ENCODE peak calls at places on chromosomes 1 and 21, in nine cellular contexts. One of them, this sample, is unnamed.
A peak's percentile ranks its signal among the peaks of the same experiment; 100 is the strongest.

GRCh38 chr1:145993618-145994390 is 2.6 kb downstream of the TXNIP start:
- DNase-seq in effector memory CD4-positive, alpha-beta T cell: no peak
- DNase-seq in upper lobe of right lung: no peak
- DNase-seq in esophagus squamous epithelium: no peak
- DNase-seq in CD4-positive, CD25-positive, alpha-beta regulatory T cell: no peak
- DNase-seq in neural progenitor cell: no peak
- DNase-seq in CD8-positive, alpha-beta T cell: no peak
- DNase-seq in GM12865: no peak
- DNase-seq in body of pancreas: no peak
- DNase-seq in this sample: no peak

GRCh38 chr21:41763996-41764395 is 2.9 kb downstream of the RIPK4 start:
- DNase-seq in effector memory CD4-positive, alpha-beta T cell: no peak
- DNase-seq in upper lobe of right lung: no peak
- DNase-seq in esophagus squamous epithelium: no peak
- DNase-seq in CD4-positive, CD25-positive, alpha-beta regulatory T cell: no peak
- DNase-seq in neural progenitor cell: no peak
- DNase-seq in CD8-positive, alpha-beta T cell: no peak
- DNase-seq in GM12865: no peak
- DNase-seq in body of pancreas: no peak
- DNase-seq in this sample: no peak

GRCh38 chr1:238491265-238491664 is 600.5 kb upstream of the ZP4 start:
- DNase-seq in effector memory CD4-positive, alpha-beta T cell: no peak
- DNase-seq in upper lobe of right lung: no peak
- DNase-seq in esophagus squamous epithelium: no peak
- DNase-seq in CD4-positive, CD25-positive, alpha-beta regulatory T cell: no peak
- DNase-seq in neural progenitor cell: no peak
- DNase-seq in CD8-positive, alpha-beta T cell: no peak
- DNase-seq in GM12865: no peak
- DNase-seq in body of pancreas: no peak
- DNase-seq in this sample: no peak

GRCh38 chr1:209890606-209891330 is 47.2 kb upstream of the SYT14 start:
- DNase-seq in effector memory CD4-positive, alpha-beta T cell: no peak
- DNase-seq in upper lobe of right lung: no peak
- DNase-seq in esophagus squamous epithelium: no peak
- DNase-seq in CD4-positive, CD25-positive, alpha-beta regulatory T cell: no peak
- DNase-seq in neural progenitor cell: no peak
- DNase-seq in CD8-positive, alpha-beta T cell: no peak
- DNase-seq in GM12865: no peak
- DNase-seq in body of pancreas: no peak
- DNase-seq in this sample: no peak

GRCh38 chr1:218171302-218171893 is 113.7 kb upstream of the RRP15 start:
- DNase-seq in effector memory CD4-positive, alpha-beta T cell: no peak
- DNase-seq in upper lobe of right lung: no peak
- DNase-seq in esophagus squamous epithelium: no peak
- DNase-seq in CD4-positive, CD25-positive, alpha-beta regulatory T cell: peak; percentile 28
- DNase-seq in neural progenitor cell: peak; percentile 39
- DNase-seq in CD8-positive, alpha-beta T cell: no peak
- DNase-seq in GM12865: peak; percentile 28
- DNase-seq in body of pancreas: no peak
- DNase-seq in this sample: no peak

GRCh38 chr21:39686636-39687035 is 58.3 kb upstream of the IGSF5 start:
- DNase-seq in effector memory CD4-positive, alpha-beta T cell: no peak
- DNase-seq in upper lobe of right lung: no peak
- DNase-seq in esophagus squamous epithelium: no peak
- DNase-seq in CD4-positive, CD25-positive, alpha-beta regulatory T cell: no peak
- DNase-seq in neural progenitor cell: no peak
- DNase-seq in CD8-positive, alpha-beta T cell: no peak
- DNase-seq in GM12865: no peak
- DNase-seq in body of pancreas: no peak
- DNase-seq in this sample: no peak

GRCh38 chr21:45262616-45263015 is 25.1 kb downstream of the POFUT2 start:
- DNase-seq in effector memory CD4-positive, alpha-beta T cell: no peak
- DNase-seq in upper lobe of right lung: peak; percentile 73
- DNase-seq in esophagus squamous epithelium: no peak
- DNase-seq in CD4-positive, CD25-positive, alpha-beta regulatory T cell: no peak
- DNase-seq in neural progenitor cell: no peak
- DNase-seq in CD8-positive, alpha-beta T cell: no peak
- DNase-seq in GM12865: no peak
- DNase-seq in body of pancreas: no peak
- DNase-seq in this sample: peak; percentile 40

GRCh38 chr1:67589519-67590233 is 95.3 kb upstream of the GADD45A start:
- DNase-seq in effector memory CD4-positive, alpha-beta T cell: no peak
- DNase-seq in upper lobe of right lung: no peak
- DNase-seq in esophagus squamous epithelium: no peak
- DNase-seq in CD4-positive, CD25-positive, alpha-beta regulatory T cell: no peak
- DNase-seq in neural progenitor cell: no peak
- DNase-seq in CD8-positive, alpha-beta T cell: no peak
- DNase-seq in GM12865: no peak
- DNase-seq in body of pancreas: no peak
- DNase-seq in this sample: no peak

GRCh38 chr1:153357076-153357852 is 390 bp upstream of the S100A9 start:
- DNase-seq in effector memory CD4-positive, alpha-beta T cell: no peak
- DNase-seq in upper lobe of right lung: peak; percentile 94
- DNase-seq in esophagus squamous epithelium: peak; percentile 43
- DNase-seq in CD4-positive, CD25-positive, alpha-beta regulatory T cell: no peak
- DNase-seq in neural progenitor cell: no peak
- DNase-seq in CD8-positive, alpha-beta T cell: peak; percentile 10
- DNase-seq in GM12865: no peak
- DNase-seq in body of pancreas: no peak
- DNase-seq in this sample: peak; percentile 32

GRCh38 chr1:162632234-162632666 is at the start of gene DDR2:
- DNase-seq in effector memory CD4-positive, alpha-beta T cell: no peak
- DNase-seq in upper lobe of right lung: no peak
- DNase-seq in esophagus squamous epithelium: no peak
- DNase-seq in CD4-positive, CD25-positive, alpha-beta regulatory T cell: no peak
- DNase-seq in neural progenitor cell: no peak
- DNase-seq in CD8-positive, alpha-beta T cell: no peak
- DNase-seq in GM12865: no peak
- DNase-seq in body of pancreas: peak; percentile 24
- DNase-seq in this sample: no peak

GRCh38 chr1:211260161-211261107 is 1.3 kb downstream of the RCOR3 start:
- DNase-seq in effector memory CD4-positive, alpha-beta T cell: peak; percentile 56
- DNase-seq in upper lobe of right lung: peak; percentile 88
- DNase-seq in esophagus squamous epithelium: peak; percentile 16
- DNase-seq in CD4-positive, CD25-positive, alpha-beta regulatory T cell: peak; percentile 77
- DNase-seq in neural progenitor cell: peak; percentile 81
- DNase-seq in CD8-positive, alpha-beta T cell: peak; percentile 65
- DNase-seq in GM12865: peak; percentile 76
- DNase-seq in body of pancreas: peak; percentile 87
- DNase-seq in this sample: peak; percentile 74

GRCh38 chr1:206753141-206753540 is 17.4 kb upstream of the IL19 start:
- DNase-seq in effector memory CD4-positive, alpha-beta T cell: no peak
- DNase-seq in upper lobe of right lung: no peak
- DNase-seq in esophagus squamous epithelium: no peak
- DNase-seq in CD4-positive, CD25-positive, alpha-beta regulatory T cell: no peak
- DNase-seq in neural progenitor cell: no peak
- DNase-seq in CD8-positive, alpha-beta T cell: no peak
- DNase-seq in GM12865: no peak
- DNase-seq in body of pancreas: no peak
- DNase-seq in this sample: no peak

GRCh38 chr1:110780600-110781484 is 92.1 kb upstream of the CD53 start:
- DNase-seq in effector memory CD4-positive, alpha-beta T cell: peak; percentile 70
- DNase-seq in upper lobe of right lung: peak; percentile 72
- DNase-seq in esophagus squamous epithelium: peak; percentile 5
- DNase-seq in CD4-positive, CD25-positive, alpha-beta regulatory T cell: peak; percentile 88
- DNase-seq in neural progenitor cell: peak; percentile 87
- DNase-seq in CD8-positive, alpha-beta T cell: peak; percentile 76
- DNase-seq in GM12865: peak; percentile 90
- DNase-seq in body of pancreas: peak; percentile 70
- DNase-seq in this sample: peak; percentile 68

GRCh38 chr1:223312705-223313414 is 51.1 kb downstream of the SUSD4 start:
- DNase-seq in effector memory CD4-positive, alpha-beta T cell: no peak
- DNase-seq in upper lobe of right lung: no peak
- DNase-seq in esophagus squamous epithelium: no peak
- DNase-seq in CD4-positive, CD25-positive, alpha-beta regulatory T cell: no peak
- DNase-seq in neural progenitor cell: no peak
- DNase-seq in CD8-positive, alpha-beta T cell: no peak
- DNase-seq in GM12865: no peak
- DNase-seq in body of pancreas: no peak
- DNase-seq in this sample: no peak

DNA sequence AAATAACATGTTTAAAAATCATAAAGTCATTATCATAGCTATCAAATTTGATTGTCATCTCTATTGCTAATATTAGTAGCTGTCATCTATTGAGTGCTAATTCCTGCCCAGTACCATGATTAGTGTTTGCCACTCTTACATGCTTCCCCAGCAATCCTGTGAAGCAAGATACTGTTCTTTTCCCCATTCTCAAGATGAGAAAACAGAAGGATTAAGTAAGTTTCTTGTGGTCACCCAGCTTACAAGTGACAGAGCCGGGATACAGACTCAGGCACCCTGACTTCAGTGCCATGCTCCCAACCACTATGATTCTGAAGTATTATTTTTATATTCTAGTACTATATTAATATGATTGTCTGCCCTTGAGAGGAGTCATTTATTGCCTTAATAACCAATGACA is 36.5 kb downstream of the LRRC8C start:
- DNase-seq in effector memory CD4-positive, alpha-beta T cell: no peak
- DNase-seq in upper lobe of right lung: no peak
- DNase-seq in esophagus squamous epithelium: no peak
- DNase-seq in CD4-positive, CD25-positive, alpha-beta regulatory T cell: no peak
- DNase-seq in neural progenitor cell: no peak
- DNase-seq in CD8-positive, alpha-beta T cell: no peak
- DNase-seq in GM12865: peak; percentile 26
- DNase-seq in body of pancreas: no peak
- DNase-seq in this sample: no peak
- H3K4me3 ChIP-seq in effector memory CD4-positive, alpha-beta T cell: no peak overlapping the region
- H3K4me3 ChIP-seq in upper lobe of right lung: no peak overlapping the region
- H3K4me3 ChIP-seq in esophagus squamous epithelium: no peak overlapping the region
- H3K4me3 ChIP-seq in CD4-positive, CD25-positive, alpha-beta regulatory T cell: peak overlapping the region; percentile 78
- H3K4me3 ChIP-seq in neural progenitor cell: no peak overlapping the region
- H3K4me3 ChIP-seq in CD8-positive, alpha-beta T cell: no peak overlapping the region
- H3K4me3 ChIP-seq in GM12865: peak overlapping the region; percentile 42
- H3K4me3 ChIP-seq in body of pancreas: no peak overlapping the region
- H3K4me3 ChIP-seq in this sample: no peak overlapping the region

GRCh38 chr1:172321429-172321828 is 99.1 kb upstream of the C1orf105 start:
- DNase-seq in effector memory CD4-positive, alpha-beta T cell: no peak
- DNase-seq in upper lobe of right lung: no peak
- DNase-seq in esophagus squamous epithelium: no peak
- DNase-seq in CD4-positive, CD25-positive, alpha-beta regulatory T cell: no peak
- DNase-seq in neural progenitor cell: no peak
- DNase-seq in CD8-positive, alpha-beta T cell: no peak
- DNase-seq in GM12865: no peak
- DNase-seq in body of pancreas: no peak
- DNase-seq in this sample: no peak

GRCh38 chr1:172325562-172325961 is 94.9 kb upstream of the C1orf105 start:
- DNase-seq in effector memory CD4-positive, alpha-beta T cell: no peak
- DNase-seq in upper lobe of right lung: no peak
- DNase-seq in esophagus squamous epithelium: no peak
- DNase-seq in CD4-positive, CD25-positive, alpha-beta regulatory T cell: no peak
- DNase-seq in neural progenitor cell: no peak
- DNase-seq in CD8-positive, alpha-beta T cell: no peak
- DNase-seq in GM12865: no peak
- DNase-seq in body of pancreas: no peak
- DNase-seq in this sample: no peak

GRCh38 chr1:172323666-172324065 is 96.8 kb upstream of the C1orf105 start:
- DNase-seq in effector memory CD4-positive, alpha-beta T cell: no peak
- DNase-seq in upper lobe of right lung: no peak
- DNase-seq in esophagus squamous epithelium: no peak
- DNase-seq in CD4-positive, CD25-positive, alpha-beta regulatory T cell: no peak
- DNase-seq in neural progenitor cell: no peak
- DNase-seq in CD8-positive, alpha-beta T cell: no peak
- DNase-seq in GM12865: no peak
- DNase-seq in body of pancreas: no peak
- DNase-seq in this sample: no peak

GRCh38 chr1:172320723-172321122 is 99.8 kb upstream of the C1orf105 start:
- DNase-seq in effector memory CD4-positive, alpha-beta T cell: no peak
- DNase-seq in upper lobe of right lung: no peak
- DNase-seq in esophagus squamous epithelium: no peak
- DNase-seq in CD4-positive, CD25-positive, alpha-beta regulatory T cell: no peak
- DNase-seq in neural progenitor cell: no peak
- DNase-seq in CD8-positive, alpha-beta T cell: no peak
- DNase-seq in GM12865: no peak
- DNase-seq in body of pancreas: no peak
- DNase-seq in this sample: no peak

GRCh38 chr1:172322219-172323061 is 98.0 kb upstream of the C1orf105 start:
- DNase-seq in effector memory CD4-positive, alpha-beta T cell: no peak
- DNase-seq in upper lobe of right lung: peak; percentile 62
- DNase-seq in esophagus squamous epithelium: no peak
- DNase-seq in CD4-positive, CD25-positive, alpha-beta regulatory T cell: no peak
- DNase-seq in neural progenitor cell: no peak
- DNase-seq in CD8-positive, alpha-beta T cell: no peak
- DNase-seq in GM12865: no peak
- DNase-seq in body of pancreas: peak; percentile 34
- DNase-seq in this sample: no peak
- H3K4me3 ChIP-seq in effector memory CD4-positive, alpha-beta T cell: no peak overlapping the region
- H3K4me3 ChIP-seq in upper lobe of right lung: peak overlapping the region; percentile 21
- H3K4me3 ChIP-seq in esophagus squamous epithelium: peak overlapping the region; percentile 10
- H3K4me3 ChIP-seq in CD4-positive, CD25-positive, alpha-beta regulatory T cell: no peak overlapping the region
- H3K4me3 ChIP-seq in neural progenitor cell: no peak overlapping the region
- H3K4me3 ChIP-seq in CD8-positive, alpha-beta T cell: no peak overlapping the region
- H3K4me3 ChIP-seq in GM12865: no peak overlapping the region
- H3K4me3 ChIP-seq in body of pancreas: no peak overlapping the region
- H3K4me3 ChIP-seq in this sample: no peak overlapping the region

DNA sequence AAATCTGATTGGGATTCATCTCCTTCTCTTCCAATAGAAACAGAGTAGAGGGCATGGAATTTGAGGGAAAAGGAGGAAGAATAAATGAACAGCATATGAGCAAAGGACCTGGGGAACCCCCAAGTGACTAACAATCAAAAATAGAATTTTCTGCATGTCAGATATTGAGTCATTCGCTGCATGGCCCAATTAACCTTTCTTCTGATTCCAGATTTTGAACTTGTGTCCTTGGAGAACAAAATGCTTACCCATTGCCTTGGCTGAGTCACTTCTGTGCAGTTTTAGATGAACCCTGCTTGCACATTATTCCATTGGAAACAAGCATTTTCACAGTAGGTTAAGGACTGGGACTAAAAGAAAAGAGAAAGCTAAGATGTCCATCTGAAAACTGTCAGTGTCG is 390.5 kb downstream of the ST6GALNAC3 start:
- DNase-seq in effector memory CD4-positive, alpha-beta T cell: no peak
- DNase-seq in upper lobe of right lung: no peak
- DNase-seq in esophagus squamous epithelium: no peak
- DNase-seq in CD4-positive, CD25-positive, alpha-beta regulatory T cell: no peak
- DNase-seq in neural progenitor cell: no peak
- DNase-seq in CD8-positive, alpha-beta T cell: no peak
- DNase-seq in GM12865: peak; percentile 16
- DNase-seq in body of pancreas: no peak
- DNase-seq in this sample: no peak
- H3K4me3 ChIP-seq in effector memory CD4-positive, alpha-beta T cell: no peak overlapping the region
- H3K4me3 ChIP-seq in upper lobe of right lung: no peak overlapping the region
- H3K4me3 ChIP-seq in esophagus squamous epithelium: no peak overlapping the region
- H3K4me3 ChIP-seq in CD4-positive, CD25-positive, alpha-beta regulatory T cell: no peak overlapping the region
- H3K4me3 ChIP-seq in neural progenitor cell: no peak overlapping the region
- H3K4me3 ChIP-seq in CD8-positive, alpha-beta T cell: no peak overlapping the region
- H3K4me3 ChIP-seq in GM12865: no peak overlapping the region
- H3K4me3 ChIP-seq in body of pancreas: no peak overlapping the region
- H3K4me3 ChIP-seq in this sample: no peak overlapping the region

GRCh38 chr1:97014426-97014825 is 292.8 kb downstream of the PTBP2 start:
- DNase-seq in effector memory CD4-positive, alpha-beta T cell: no peak
- DNase-seq in upper lobe of right lung: no peak
- DNase-seq in esophagus squamous epithelium: no peak
- DNase-seq in CD4-positive, CD25-positive, alpha-beta regulatory T cell: no peak
- DNase-seq in neural progenitor cell: no peak
- DNase-seq in CD8-positive, alpha-beta T cell: no peak
- DNase-seq in GM12865: no peak
- DNase-seq in body of pancreas: no peak
- DNase-seq in this sample: no peak
- H3K4me3 ChIP-seq in effector memory CD4-positive, alpha-beta T cell: no peak overlapping the region
- H3K4me3 ChIP-seq in upper lobe of right lung: no peak overlapping the region
- H3K4me3 ChIP-seq in esophagus squamous epithelium: no peak overlapping the region
- H3K4me3 ChIP-seq in CD4-positive, CD25-positive, alpha-beta regulatory T cell: no peak overlapping the region
- H3K4me3 ChIP-seq in neural progenitor cell: no peak overlapping the region
- H3K4me3 ChIP-seq in CD8-positive, alpha-beta T cell: no peak overlapping the region
- H3K4me3 ChIP-seq in GM12865: no peak overlapping the region
- H3K4me3 ChIP-seq in body of pancreas: no peak overlapping the region
- H3K4me3 ChIP-seq in this sample: no peak overlapping the region

This sample was measured in H7.